ENCODE peak calls at places on chromosome 3, in four cellular contexts. X is hypothalamus; D is stimulated activated CD8-positive, alpha-beta memory T cell treated with anti-CD3 and anti-CD28 coated beads, Interleukin-4, amount 100 ng/mL, for 1 hour; C is head of caudate nucleus. I is an unnamed sample.

GRCh38 chr3:127889461-127889863 is 25.6 kb upstream of the KBTBD12 start:
- DNase-seq in D (no peak), C (no peak), X (no peak), I (peak; percentile 12)

GRCh38 chr3:46138571-46138970 is 69.5 kb downstream of the CCR1 start:
- DNase-seq in D (no peak), X (no peak), C (no peak), I (no peak)

GRCh38 chr3:13706451-13706850 is 157.5 kb downstream of the FBLN2 start:
- DNase-seq in X (no peak), C (peak; percentile 7), D (no peak), I (no peak)

GRCh38 chr3:142664311-142664710 is 59.5 kb upstream of the TRPC1 start:
- DNase-seq in D (no peak), C (no peak), X (no peak), I (no peak)

GRCh38 chr3:27342279-27342678 is 26.9 kb downstream of the NEK10 start:
- DNase-seq in C (no peak), X (no peak), D (no peak), I (no peak)

GRCh38 chr3:64918989-64919388 is 231.2 kb upstream of the ADAMTS9 start:
- DNase-seq in X (no peak), C (no peak), D (no peak), I (no peak)

GRCh38 chr3:125594581-125595011 is 701 bp downstream of the OSBPL11 start:
- DNase-seq in C (peak; percentile 39), X (no peak), D (no peak), I (no peak)

GRCh38 chr3:42198709-42199108 is 67.3 kb downstream of the CCK start:
- DNase-seq in X (no peak), C (no peak), D (no peak), I (no peak)

GRCh38 chr3:176799675-176800074 is 397.6 kb downstream of the TBL1XR1 start:
- DNase-seq in D (no peak), C (no peak), X (no peak), I (no peak)

GRCh38 chr3:184562146-184562861 is 719 bp downstream of the EPHB3 start:
- DNase-seq in C (no peak), X (no peak), D (no peak), I (no peak)

GRCh38 chr3:195766671-195767070 is 45.1 kb downstream of the MUC4 start:
- DNase-seq in D (no peak), X (no peak), C (no peak), I (no peak)

GRCh38 chr3:36401056-36401455 is 20.8 kb downstream of the STAC start:
- DNase-seq in X (no peak), C (no peak), D (no peak), I (no peak)

GRCh38 chr3:118204052-118204451 is 830.6 kb downstream of the IGSF11 start:
- DNase-seq in X (no peak), D (no peak), C (no peak), I (no peak)

GRCh38 chr3:24523988-24524727 is 29.5 kb upstream of the THRB start:
- DNase-seq in X (no peak), C (no peak), D (no peak), I (no peak)

GRCh38 chr3:163953526-163953925 is 1124.8 kb downstream of the SI start:
- DNase-seq in X (no peak), D (no peak), C (no peak), I (no peak)

GRCh38 chr3:66322436-66322835 is 101.6 kb downstream of the SLC25A26 start:
- DNase-seq in C (no peak), D (no peak), X (no peak), I (no peak)

I was measured in HEK293T.